ENCODE peak calls at places on chromosomes 13 and 19, in six cellular contexts. Q, X, C, O, H and A are unnamed samples.

GRCh38 chr13:43473437-43473836 is 313.3 kb downstream of the ENOX1 start:
- DNase-seq in Q (no peak), X (no peak), C (no peak), O (no peak), H (no peak), A (no peak)

GRCh38 chr19:17021793-17022590 is 4.6 kb downstream of the CPAMD8 start:
- DNase-seq in Q (no peak), X (no peak), C (no peak), O (no peak), H (no peak), A (no peak)

GRCh38 chr19:47891923-47892666 is 6.0 kb upstream of the SULT2A1 start:
- DNase-seq in Q (no peak), X (no peak), C (no peak), O (no peak), H (peak), A (no peak)

GRCh38 chr13:41492432-41493267 is 35.3 kb downstream of the RGCC start:
- DNase-seq in Q (peak), X (no peak), C (no peak), O (no peak), H (no peak), A (no peak)

GRCh38 chr13:109819851-109820250 is 33.5 kb upstream of the IRS2 start:
- DNase-seq in Q (no peak), X (no peak), C (no peak), O (no peak), H (no peak), A (no peak)

GRCh38 chr19:4916292-4917082 is 7.2 kb downstream of the UHRF1 start:
- DNase-seq in Q (no peak), X (peak), C (no peak), O (no peak), H (no peak), A (no peak)

GRCh38 chr13:39036212-39036611 is 1.7 kb downstream of the PROSER1 start:
- DNase-seq in Q (no peak), X (no peak), C (no peak), O (no peak), H (no peak), A (no peak)

GRCh38 chr19:1181606-1182005 is 7.5 kb upstream of the SBNO2 start:
- DNase-seq in Q (no peak), X (no peak), C (no peak), O (no peak), H (peak), A (no peak)

GRCh38 chr19:4455742-4456565 is 1.6 kb downstream of the UBXN6 start:
- DNase-seq in Q (no peak), X (no peak), C (no peak), O (peak), H (no peak), A (no peak)

GRCh38 chr19:31413353-31413752 is 64.1 kb upstream of the TSHZ3 start:
- DNase-seq in Q (no peak), X (no peak), C (no peak), O (no peak), H (no peak), A (no peak)

GRCh38 chr19:32911467-32911866 is 41.9 kb upstream of the SLC7A9 start:
- DNase-seq in Q (no peak), X (no peak), C (no peak), O (no peak), H (no peak), A (no peak)

GRCh38 chr13:51444922-51445321 is 7.9 kb downstream of the INTS6 start:
- DNase-seq in Q (no peak), X (no peak), C (no peak), O (peak), H (no peak), A (no peak)

GRCh38 chr13:35894636-35895035 is 236.5 kb downstream of the DCLK1 start:
- DNase-seq in Q (no peak), X (no peak), C (no peak), O (no peak), H (no peak), A (no peak)

GRCh38 chr19:2271516-2272103 is 10.4 kb downstream of the PEAK3 start:
- DNase-seq in Q (no peak), X (no peak), C (no peak), O (peak), H (no peak), A (peak)

GRCh38 chr19:7383284-7383683 is 34.5 kb downstream of the ARHGEF18 start:
- DNase-seq in Q (no peak), X (no peak), C (no peak), O (no peak), H (no peak), A (no peak)

GRCh38 chr19:12202250-12202649 is 39.4 kb downstream of the ZNF136 start:
- DNase-seq in Q (peak), X (peak), C (no peak), O (no peak), H (peak), A (no peak)

GRCh38 chr13:79779761-79780160 is 298.8 kb downstream of the NDFIP2 start:
- DNase-seq in Q (no peak), X (no peak), C (no peak), O (peak), H (no peak), A (peak)

GRCh38 chr19:29860492-29860891 is 48.7 kb downstream of the CCNE1 start:
- DNase-seq in Q (no peak), X (no peak), C (no peak), O (peak), H (no peak), A (no peak)

GRCh38 chr19:11195169-11195568 is 2.2 kb downstream of the KANK2 start:
- DNase-seq in Q (no peak), X (no peak), C (no peak), O (peak), H (no peak), A (no peak)

GRCh38 chr13:38012096-38012495 is 142.5 kb upstream of the TRPC4 start:
- DNase-seq in Q (no peak), X (no peak), C (no peak), O (no peak), H (no peak), A (no peak)

GRCh38 chr19:49950956-49951526 is 9.9 kb downstream of the SIGLEC11 start:
- DNase-seq in Q (no peak), X (no peak), C (no peak), O (no peak), H (no peak), A (no peak)

GRCh38 chr19:11159598-11160001 is 4.0 kb upstream of the SPC24 start:
- DNase-seq in Q (no peak), X (no peak), C (no peak), O (no peak), H (no peak), A (no peak)

GRCh38 chr13:75395056-75395455 is 86.9 kb downstream of the TBC1D4 start:
- DNase-seq in Q (no peak), X (no peak), C (no peak), O (no peak), H (no peak), A (no peak)

GRCh38 chr19:29812080-29812880 is 489 bp downstream of the CCNE1 start:
- DNase-seq in Q (peak), X (no peak), C (no peak), O (peak), H (peak), A (no peak)

GRCh38 chr19:45597425-45598111 is 4.4 kb downstream of the GPR4 start:
- DNase-seq in Q (no peak), X (no peak), C (no peak), O (no peak), H (no peak), A (no peak)

GRCh38 chr19:12867120-12868099 is 13.8 kb downstream of the DNASE2 start:
- DNase-seq in Q (peak), X (peak), C (no peak), O (peak), H (peak), A (no peak)

GRCh38 chr13:97521726-97522125 is 87.8 kb downstream of the RAP2A start:
- DNase-seq in Q (no peak), X (no peak), C (no peak), O (no peak), H (no peak), A (no peak)

GRCh38 chr13:32323912-32324311 is 8.6 kb downstream of the BRCA2 start:
- DNase-seq in Q (no peak), X (no peak), C (no peak), O (peak), H (no peak), A (no peak)

GRCh38 chr13:51777921-51778320 is 26.0 kb downstream of the DHRS12 start:
- DNase-seq in Q (no peak), X (no peak), C (no peak), O (no peak), H (peak), A (no peak)

GRCh38 chr13:42996584-42996983 is 4.5 kb upstream of the EPSTI1 start:
- DNase-seq in Q (no peak), X (no peak), C (no peak), O (peak), H (no peak), A (no peak)

GRCh38 chr19:41541990-41542584 is 33.9 kb upstream of the CEACAM21 start:
- DNase-seq in Q (peak), X (peak), C (no peak), O (no peak), H (no peak), A (no peak)

GRCh38 chr13:73672492-73672891 is 461.7 kb downstream of the KLF12 start:
- DNase-seq in Q (no peak), X (no peak), C (no peak), O (no peak), H (no peak), A (no peak)

GRCh38 chr19:17183271-17183757 is 31.8 kb upstream of the USE1 start:
- DNase-seq in Q (no peak), X (no peak), C (no peak), O (no peak), H (no peak), A (no peak)

GRCh38 chr13:21022694-21023325 is 38.6 kb downstream of the LATS2 start:
- DNase-seq in Q (no peak), X (no peak), C (no peak), O (no peak), H (no peak), A (no peak)

GRCh38 chr19:13557756-13558398 is 51.6 kb upstream of the CACNA1A start:
- DNase-seq in Q (no peak), X (no peak), C (no peak), O (no peak), H (no peak), A (no peak)

GRCh38 chr13:55577082-55577846 is 1563.5 kb upstream of the PRR20A start:
- DNase-seq in Q (no peak), X (no peak), C (no peak), O (no peak), H (no peak), A (no peak)

GRCh38 chr13:73273737-73274136 is 214.9 kb downstream of the KLF5 start:
- DNase-seq in Q (no peak), X (no peak), C (no peak), O (peak), H (no peak), A (no peak)